ENCODE peak calls at places on chromosomes 7 and 10, in five cellular contexts. Y is NCI-H2081 treated with DMSO at 0.1 percent for 48 hours, D is neural crest cell, U is naive B cell, X is T-helper 17 cell. P is an unnamed sample.

GRCh38 chr7:98283887-98284222 is 2.4 kb downstream of the BRI3 start:
- DNase-seq in Y (no peak), D (no peak), U (no peak), X (no peak), P (no peak)

GRCh38 chr10:12351447-12351846 is 2.1 kb downstream of the CAMK1D start:
- DNase-seq in D (no peak), X (no peak), Y (no peak), U (no peak), P (peak)

GRCh38 chr10:28679941-28680752 is 2.8 kb downstream of the BAMBI start:
- DNase-seq in D (no peak), Y (no peak), U (no peak), X (no peak), P (no peak)

GRCh38 chr7:112357136-112357535 is 93.1 kb upstream of the IFRD1 start:
- DNase-seq in U (no peak), Y (no peak), D (no peak), X (no peak), P (no peak)

GRCh38 chr7:494261-494687 is 25.4 kb downstream of the PDGFA start:
- DNase-seq in Y (no peak), D (no peak), X (no peak), U (no peak), P (no peak)

GRCh38 chr10:95767884-95768556 is 12.1 kb downstream of the ENTPD1 start:
- DNase-seq in U (peak), X (no peak), D (no peak), Y (no peak), P (no peak)

GRCh38 chr10:79137826-79138225 is 69.1 kb downstream of the ZMIZ1 start:
- DNase-seq in Y (no peak), D (no peak), X (no peak), U (no peak), P (no peak)

GRCh38 chr10:97427571-97428179 is 1.7 kb downstream of the PGAM1 start:
- DNase-seq in D (no peak), U (no peak), Y (no peak), X (no peak), P (no peak)

P was measured in coronary artery.